ENCODE peak calls at places on chromosomes 11 and 22, in five cellular contexts. S is K562, M is WTC11, L is GM12878, E is HepG2. U is an unnamed sample.

GRCh38 chr11:20363500-20364411 is at the start of gene HTATIP2:
- DNase-seq in L (no peak), M (peak), E (no peak), S (peak), U (peak)

GRCh38 chr11:27926981-27927481 is 180.9 kb downstream of the KIF18A start:
- DNase-seq in E (no peak), L (no peak), M (no peak), S (no peak), U (no peak)

GRCh38 chr22:50089231-50090140 is at the start of gene MOV10L1:
- DNase-seq in S (peak), L (no peak), E (no peak), M (no peak), U (no peak)

GRCh38 chr11:25927391-25927790 is 404.5 kb upstream of the ANO3 start:
- DNase-seq in E (no peak), M (no peak), S (no peak), L (no peak), U (no peak)

GRCh38 chr11:59625703-59626102 is 10.1 kb upstream of the OSBP start:
- DNase-seq in M (no peak), S (no peak), E (no peak), L (no peak), U (no peak)

GRCh38 chr22:38026130-38027111 is 30.8 kb upstream of the PICK1 start:
- DNase-seq in S (no peak), M (no peak), L (no peak), E (no peak), U (no peak)

GRCh38 chr22:36921309-36922096 is 8.1 kb downstream of the CSF2RB start:
- DNase-seq in S (no peak), E (no peak), L (peak), M (no peak), U (no peak)

GRCh38 chr22:17896552-17896951 is 122.3 kb upstream of the BID start:
- DNase-seq in E (no peak), M (peak), L (no peak), S (peak), U (peak)

GRCh38 chr11:46338988-46339666 is 8.1 kb upstream of the DGKZ start:
- DNase-seq in M (peak), E (no peak), S (no peak), L (no peak), U (no peak)

GRCh38 chr22:37741312-37741795 is 44.5 kb downstream of the TRIOBP start:
- DNase-seq in M (no peak), E (peak), L (no peak), S (no peak), U (peak)

GRCh38 chr11:124894606-124895430 is 2.8 kb downstream of the ROBO4 start:
- DNase-seq in E (no peak), S (no peak), L (no peak), M (no peak), U (no peak)

GRCh38 chr11:69567951-69568808 is 72.8 kb upstream of the CCND1 start:
- DNase-seq in L (no peak), M (no peak), S (no peak), E (peak), U (no peak)

GRCh38 chr11:87020764-87021365 is 16.9 kb upstream of the TMEM135 start:
- DNase-seq in L (no peak), E (no peak), S (no peak), M (no peak), U (no peak)

GRCh38 chr11:74870485-74870884 is 78.4 kb downstream of the XRRA1 start:
- DNase-seq in E (peak), M (no peak), S (peak), L (no peak), U (peak)

GRCh38 chr11:73121692-73122091 is 20.4 kb downstream of the FCHSD2 start:
- DNase-seq in E (no peak), M (no peak), L (no peak), S (no peak), U (no peak)

GRCh38 chr22:44351685-44352377 is 39.1 kb upstream of the SHISAL1 start:
- DNase-seq in E (no peak), L (no peak), S (no peak), M (no peak), U (peak)

GRCh38 chr22:35556666-35557065 is 16.0 kb downstream of the RASD2 start:
- DNase-seq in L (no peak), S (no peak), E (no peak), M (no peak), U (no peak)

GRCh38 chr22:24741769-24742168 is 32.8 kb downstream of the PIWIL3 start:
- DNase-seq in M (no peak), S (no peak), L (no peak), E (no peak), U (no peak)

GRCh38 chr11:61828629-61829407 is 718 bp downstream of the FADS2 start:
- DNase-seq in L (no peak), E (no peak), M (peak), S (no peak), U (peak)

GRCh38 chr22:27913162-27913741 is 5.8 kb downstream of the PITPNB start:
- DNase-seq in M (no peak), E (no peak), L (no peak), S (peak), U (no peak)

GRCh38 chr11:2287102-2287501 is 14.6 kb downstream of the C11orf21 start:
- DNase-seq in S (no peak), E (no peak), L (no peak), M (peak), U (no peak)

GRCh38 chr11:104394508-104394907 is 230.6 kb upstream of the PDGFD start:
- DNase-seq in L (no peak), M (no peak), S (no peak), E (no peak), U (no peak)

GRCh38 chr11:45872513-45873356 is 12.7 kb upstream of the MAPK8IP1 start:
- DNase-seq in M (peak), S (peak), L (no peak), E (peak), U (peak)

GRCh38 chr11:70158201-70158600 is 44.9 kb upstream of the FADD start:
- DNase-seq in L (no peak), M (peak), E (peak), S (peak), U (peak)

GRCh38 chr11:2549080-2549479 is 104.3 kb downstream of the KCNQ1 start:
- DNase-seq in L (no peak), E (no peak), S (no peak), M (no peak), U (no peak)

GRCh38 chr11:115345840-115346239 is 158.4 kb downstream of the CADM1 start:
- DNase-seq in S (no peak), M (no peak), E (no peak), L (no peak), U (no peak)

GRCh38 chr11:105821366-105821765 is 200.7 kb downstream of the MSANTD4 start:
- DNase-seq in S (no peak), L (no peak), E (no peak), M (peak), U (no peak)

GRCh38 chr11:66595245-66595904 is 2.4 kb downstream of the CCS start:
- DNase-seq in E (no peak), M (no peak), L (peak), S (peak), U (no peak)

GRCh38 chr11:130163346-130164220 is 4.0 kb downstream of the ST14 start:
- DNase-seq in E (peak), M (no peak), S (peak), L (no peak), U (peak)

GRCh38 chr22:44985906-44986527 is 23.8 kb downstream of the PHF21B start:
- DNase-seq in M (no peak), S (no peak), L (no peak), E (no peak), U (no peak)

GRCh38 chr11:79095424-79095823 is 345.4 kb downstream of the TENM4 start:
- DNase-seq in S (no peak), E (no peak), M (no peak), L (no peak), U (no peak)

GRCh38 chr11:12329797-12330196 is 47.6 kb upstream of the PARVA start:
- DNase-seq in M (no peak), S (no peak), L (no peak), E (no peak), U (no peak)

GRCh38 chr11:27423125-27423524 is 49.5 kb downstream of the LGR4 start:
- DNase-seq in S (no peak), E (no peak), M (no peak), L (no peak), U (peak)

GRCh38 chr11:12789574-12789973 is 115.4 kb downstream of the TEAD1 start:
- DNase-seq in E (no peak), M (no peak), L (no peak), S (no peak), U (no peak)

GRCh38 chr11:61173456-61173855 is 12.2 kb upstream of the VPS37C start:
- DNase-seq in E (peak), L (no peak), S (no peak), M (no peak), U (no peak)

GRCh38 chr22:39239561-39240423 is 5.0 kb downstream of the PDGFB start:
- DNase-seq in M (no peak), E (no peak), L (no peak), S (no peak), U (no peak)

GRCh38 chr11:17695454-17696441 is 23.6 kb upstream of the MYOD1 start:
- DNase-seq in L (no peak), M (peak), E (no peak), S (peak), U (no peak)

GRCh38 chr11:26297179-26297970 is 34.6 kb upstream of the ANO3 start:
- DNase-seq in M (no peak), L (no peak), E (peak), S (peak), U (peak)

GRCh38 chr11:115333106-115333505 is 171.1 kb downstream of the CADM1 start:
- DNase-seq in M (no peak), S (no peak), L (no peak), E (no peak), U (no peak)

GRCh38 chr11:80414766-80415165 is 973.9 kb upstream of the TENM4 start:
- DNase-seq in S (no peak), E (no peak), M (no peak), L (no peak), U (no peak)
- TF ChIP-seq ESRRA in S (no peak), E (no peak), M (no peak), L (no peak), U (no peak)

GRCh38 chr11:10931761-10932700 is 74.2 kb upstream of the ZBED5 start:
- DNase-seq in S (no peak), M (peak), L (no peak), E (no peak), U (peak)
- TF ChIP-seq ESRRA in S (no peak), M (no peak), L (no peak), E (no peak), U (no peak)

GRCh38 chr11:128520206-128520885 is 67.0 kb downstream of the ETS1 start:
- DNase-seq in M (no peak), L (no peak), S (no peak), E (no peak), U (no peak)
- TF ChIP-seq ESRRA in M (no peak), L (no peak), S (no peak), E (no peak), U (no peak)

GRCh38 chr11:4025957-4026324 is 68.7 kb upstream of the RRM1 start:
- DNase-seq in E (no peak), L (no peak), S (no peak), M (no peak), U (no peak)

GRCh38 chr11:4019891-4020290 is 74.7 kb upstream of the RRM1 start:
- DNase-seq in E (no peak), S (no peak), L (no peak), M (no peak), U (no peak)

GRCh38 chr11:4025248-4025956 is 69.2 kb upstream of the RRM1 start:
- DNase-seq in L (no peak), E (no peak), M (no peak), S (no peak), U (no peak)

GRCh38 chr11:4026389-4026788 is 68.2 kb upstream of the RRM1 start:
- DNase-seq in M (no peak), E (no peak), S (no peak), L (no peak), U (no peak)

DNA sequence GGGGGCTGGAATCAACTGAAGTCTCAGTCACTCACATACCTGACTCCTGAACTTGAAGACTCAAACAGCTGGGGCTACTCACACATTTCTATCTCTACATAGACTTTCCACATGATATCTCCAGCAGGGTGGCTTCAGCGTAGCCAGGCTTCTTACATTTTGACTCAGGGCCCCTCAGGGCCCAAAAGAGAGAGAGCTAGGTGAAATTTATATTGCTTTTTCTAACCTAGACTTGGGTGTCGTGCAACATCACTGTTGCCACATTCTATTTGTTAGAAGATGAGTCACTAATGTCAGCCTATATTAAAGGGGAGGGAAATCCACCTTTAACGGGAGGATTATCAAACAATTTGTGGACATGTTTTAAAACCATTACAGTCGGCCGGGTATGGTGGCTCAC is 71.9 kb upstream of the RRM1 start:
- DNase-seq in E (no peak), S (no peak), M (no peak), L (no peak), U (no peak)
- TF ChIP-seq ESRRA in E (no peak), S (no peak), M (no peak), L (no peak), U (no peak)

GRCh38 chr11:117670924-117671323 is 126.1 kb downstream of the DSCAML1 start:
- DNase-seq in S (no peak), E (no peak), L (no peak), M (peak), U (no peak)
- TF ChIP-seq ESRRA in S (no peak), E (no peak), L (no peak), M (no peak), U (no peak)

DNA sequence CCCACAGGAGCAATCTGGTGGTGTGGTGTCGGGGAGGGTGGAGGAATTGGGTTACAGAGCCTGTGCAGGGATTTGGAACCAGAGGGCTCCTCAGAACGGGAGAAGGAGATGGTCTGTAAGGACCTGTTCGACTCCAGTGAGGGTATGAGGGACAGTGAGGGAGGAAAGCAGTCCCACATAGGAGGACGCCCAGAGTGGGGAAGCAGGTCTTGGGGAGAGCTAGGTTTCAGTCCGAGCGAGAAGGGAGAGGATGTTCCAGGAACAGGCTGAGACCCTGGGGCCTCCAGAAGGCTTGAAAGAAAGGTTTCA is 32.0 kb upstream of the GNAZ start:
- DNase-seq in M (no peak), E (no peak), S (peak), L (no peak), U (no peak)
- TF ChIP-seq ESRRA in M (no peak), E (no peak), S (no peak), L (no peak), U (no peak)

GRCh38 chr11:111849631-111850030 is 21.8 kb downstream of the ALG9 start:
- DNase-seq in S (no peak), L (no peak), M (no peak), E (no peak), U (no peak)
- TF ChIP-seq ESRRA in S (no peak), L (no peak), M (no peak), E (no peak), U (no peak)

DNA sequence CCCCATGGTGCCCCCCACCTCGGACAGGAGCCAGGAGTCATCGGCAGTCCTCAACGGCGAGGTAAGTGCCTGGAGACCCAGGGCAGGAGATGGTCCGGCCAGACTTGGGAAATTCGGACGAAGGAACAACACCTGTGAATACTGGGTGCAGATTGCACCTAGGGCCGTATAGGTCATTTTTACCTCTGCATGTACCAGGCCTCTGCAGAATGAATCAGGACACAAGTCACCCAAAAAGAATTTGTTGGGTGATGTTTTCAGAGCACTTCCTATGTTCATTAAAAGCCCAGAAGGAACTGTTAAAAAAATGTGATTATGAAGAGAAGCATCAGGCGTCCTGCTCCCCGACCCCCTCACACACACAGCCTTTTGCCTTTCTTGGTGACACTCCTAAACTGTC is 93.9 kb downstream of the C11orf91 start:
- DNase-seq in L (no peak), E (no peak), M (no peak), S (no peak), U (no peak)
- TF ChIP-seq ESRRA in L (no peak), E (no peak), M (no peak), S (no peak), U (no peak)